ENCODE peak calls at places on chromosome 18, in eight cellular contexts. L is Calu3; J is mesenchymal stem cell; I is NCI-H510A treated with DMSO at 0.1 percent for 48 hours; E is natural killer cell; P is astrocyte of the cerebellum; T is activated naive CD4-positive, alpha-beta T cell treated with anti-CD3 and anti-CD28 coated beads for 36 hours; O is iris pigment epithelial cell. X is an unnamed sample.

GRCh38 chr18:23881778-23882177 is 132.8 kb upstream of the TTC39C start:
- DNase-seq in T (no peak), P (no peak), I (peak; percentile 54), O (no peak), E (no peak), J (no peak), L (no peak), X (no peak)

GRCh38 chr18:6315556-6316331 is 99.0 kb downstream of the L3MBTL4 start:
- DNase-seq in E (no peak), P (no peak), O (no peak), J (no peak), L (no peak), I (no peak), T (no peak), X (peak; percentile 1)

GRCh38 chr18:30987479-30988241 is 54.9 kb downstream of the DSC3 start:
- DNase-seq in I (no peak), P (no peak), J (no peak), E (no peak), T (no peak), L (peak; percentile 68), O (no peak), X (peak; percentile 67)

GRCh38 chr18:25147878-25148488 is 204.0 kb downstream of the ZNF521 start:
- DNase-seq in E (no peak), P (no peak), J (no peak), L (no peak), I (no peak), T (no peak), O (no peak), X (no peak)

GRCh38 chr18:57660961-57661360 is 39.3 kb upstream of the NARS1 start:
- DNase-seq in O (peak; percentile 73), L (no peak), P (no peak), I (no peak), J (peak; percentile 65), E (no peak), T (no peak), X (no peak)

GRCh38 chr18:10131783-10132381 is 218.1 kb downstream of the VAPA start:
- DNase-seq in T (no peak), I (no peak), P (no peak), O (no peak), J (no peak), L (peak; percentile 24), E (no peak), X (no peak)

GRCh38 chr18:12254137-12254819 is at the start of gene CIDEA:
- DNase-seq in E (no peak), L (no peak), O (no peak), T (no peak), I (peak; percentile 1), J (peak; percentile 35), P (no peak), X (no peak)

GRCh38 chr18:11807233-11807632 is 44.0 kb upstream of the CHMP1B start:
- DNase-seq in E (no peak), I (no peak), J (no peak), P (no peak), T (no peak), O (peak; percentile 27), L (no peak), X (peak; percentile 19)

GRCh38 chr18:49359732-49360444 is 100.6 kb downstream of the DYM start:
- DNase-seq in I (no peak), P (peak; percentile 27), J (peak; percentile 76), L (no peak), E (no peak), O (peak; percentile 66), T (no peak), X (no peak)

GRCh38 chr18:8778386-8778785 is 73.0 kb downstream of the MTCL1 start:
- DNase-seq in P (no peak), J (no peak), E (no peak), O (no peak), I (no peak), L (no peak), T (no peak), X (no peak)

GRCh38 chr18:63762518-63762917 is 12.7 kb upstream of the SERPINB7 start:
- DNase-seq in P (no peak), T (no peak), E (no peak), J (no peak), L (no peak), O (peak; percentile 65), I (no peak), X (no peak)

GRCh38 chr18:72830109-72830508 is 37.7 kb downstream of the NETO1 start:
- DNase-seq in L (peak; percentile 46), O (no peak), E (no peak), P (peak; percentile 15), I (no peak), J (peak; percentile 5), T (peak; percentile 19), X (peak; percentile 1)

GRCh38 chr18:3710712-3711269 is 260.8 kb downstream of the TGIF1 start:
- DNase-seq in L (peak; percentile 80), O (no peak), P (no peak), E (no peak), T (no peak), I (peak; percentile 41), J (no peak), X (peak; percentile 22)

GRCh38 chr18:49177812-49178211 is 227.0 kb upstream of the SMAD7 start:
- DNase-seq in L (no peak), P (peak; percentile 73), T (no peak), E (no peak), I (no peak), O (peak; percentile 82), J (peak; percentile 73), X (no peak)

GRCh38 chr18:27824841-27825720 is 351.8 kb downstream of the CDH2 start:
- DNase-seq in P (no peak), I (no peak), T (no peak), O (no peak), J (no peak), E (no peak), L (no peak), X (no peak)

GRCh38 chr18:8705280-8705940 is at the start of gene MTCL1:
- DNase-seq in J (peak; percentile 64), O (peak; percentile 69), T (peak; percentile 12), E (no peak), P (no peak), L (peak; percentile 59), I (peak; percentile 81), X (peak; percentile 58)

GRCh38 chr18:9535430-9535972 is 60.2 kb downstream of the RALBP1 start:
- DNase-seq in O (peak; percentile 98), T (no peak), L (no peak), E (no peak), I (no peak), J (peak; percentile 69), P (peak; percentile 90), X (peak; percentile 34)

GRCh38 chr18:55699233-55699765 is 111.3 kb upstream of the TCF4 start:
- DNase-seq in L (no peak), P (no peak), T (no peak), O (peak; percentile 6), E (no peak), J (no peak), I (no peak), X (no peak)

GRCh38 chr18:79911009-79911870 is 40.2 kb downstream of the SLC66A2 start:
- DNase-seq in T (no peak), P (no peak), J (no peak), L (no peak), I (no peak), E (peak; percentile 13), O (no peak), X (no peak)

GRCh38 chr18:47737956-47738355 is 192.5 kb downstream of the SMAD2 start:
- DNase-seq in I (no peak), O (no peak), L (no peak), J (no peak), E (no peak), P (no peak), T (no peak), X (no peak)

GRCh38 chr18:62525611-62526010 is 2.8 kb downstream of the ZCCHC2 start:
- DNase-seq in P (no peak), E (no peak), J (no peak), I (peak; percentile 41), L (no peak), O (no peak), T (no peak), X (no peak)

GRCh38 chr18:51257150-51257549 is 59.7 kb upstream of the MEX3C start:
- DNase-seq in J (no peak), L (no peak), T (no peak), I (no peak), E (no peak), P (no peak), O (no peak), X (no peak)

GRCh38 chr18:8469793-8470192 is 139.4 kb upstream of the RAB12 start:
- DNase-seq in L (no peak), O (peak; percentile 23), E (no peak), I (no peak), P (peak; percentile 71), T (no peak), J (no peak), X (no peak)

GRCh38 chr18:59748628-59749360 is 51.6 kb upstream of the CCBE1 start:
- DNase-seq in O (peak; percentile 92), E (no peak), T (no peak), J (peak; percentile 73), L (no peak), P (peak; percentile 62), I (no peak), X (peak; percentile 41)

GRCh38 chr18:58580623-58581022 is 48.3 kb downstream of the ALPK2 start:
- DNase-seq in O (peak; percentile 61), I (no peak), E (no peak), P (peak; percentile 78), T (no peak), L (no peak), J (peak; percentile 86), X (peak; percentile 73)

GRCh38 chr18:61803393-61803792 is 89.4 kb downstream of the RNF152 start:
- DNase-seq in E (no peak), T (no peak), P (no peak), O (no peak), J (no peak), I (no peak), L (no peak), X (no peak)

GRCh38 chr18:36441872-36442271 is 144.4 kb downstream of the FHOD3 start:
- DNase-seq in T (no peak), J (peak; percentile 78), E (no peak), L (no peak), P (peak; percentile 28), I (no peak), O (peak; percentile 36), X (no peak)